ENCODE peak calls at places on chromosome 4, in five cellular contexts. One of them, this sample, is unnamed.

GRCh38 chr4:7792616-7793015 is 147.0 kb downstream of the AFAP1 start:
- DNase-seq in suprapubic skin: peak
- DNase-seq in right atrium auricular region: no peak
- DNase-seq in OCI-LY7: peak
- DNase-seq in WTC11: no peak
- DNase-seq in this sample: no peak

GRCh38 chr4:5988086-5988845 is 30.0 kb downstream of the C4orf50 start:
- DNase-seq in suprapubic skin: peak
- DNase-seq in right atrium auricular region: no peak
- DNase-seq in OCI-LY7: no peak
- DNase-seq in WTC11: no peak
- DNase-seq in this sample: no peak

GRCh38 chr4:146349306-146349705 is 135.0 kb downstream of the REELD1 start:
- DNase-seq in suprapubic skin: no peak
- DNase-seq in right atrium auricular region: no peak
- DNase-seq in OCI-LY7: no peak
- DNase-seq in WTC11: no peak
- DNase-seq in this sample: no peak

GRCh38 chr4:183995489-183996049 is 90.5 kb downstream of the STOX2 start:
- DNase-seq in suprapubic skin: no peak
- DNase-seq in right atrium auricular region: no peak
- DNase-seq in OCI-LY7: no peak
- DNase-seq in WTC11: no peak
- DNase-seq in this sample: no peak

GRCh38 chr4:2862528-2862927 is 18.9 kb downstream of the ADD1 start:
- DNase-seq in suprapubic skin: no peak
- DNase-seq in right atrium auricular region: no peak
- DNase-seq in OCI-LY7: no peak
- DNase-seq in WTC11: no peak
- DNase-seq in this sample: no peak

GRCh38 chr4:27154706-27155105 is 294.1 kb downstream of the STIM2 start:
- DNase-seq in suprapubic skin: no peak
- DNase-seq in right atrium auricular region: no peak
- DNase-seq in OCI-LY7: no peak
- DNase-seq in WTC11: no peak
- DNase-seq in this sample: no peak

GRCh38 chr4:166165829-166166420 is 292.9 kb downstream of the TLL1 start:
- DNase-seq in suprapubic skin: no peak
- DNase-seq in right atrium auricular region: no peak
- DNase-seq in OCI-LY7: peak
- DNase-seq in WTC11: no peak
- DNase-seq in this sample: no peak

GRCh38 chr4:57211131-57211530 is 100.9 kb upstream of the IGFBP7 start:
- DNase-seq in suprapubic skin: no peak
- DNase-seq in right atrium auricular region: no peak
- DNase-seq in OCI-LY7: no peak
- DNase-seq in WTC11: no peak
- DNase-seq in this sample: no peak

GRCh38 chr4:54961357-54961975 is 163.9 kb downstream of the KDR start:
- DNase-seq in suprapubic skin: no peak
- DNase-seq in right atrium auricular region: no peak
- DNase-seq in OCI-LY7: peak
- DNase-seq in WTC11: no peak
- DNase-seq in this sample: no peak

GRCh38 chr4:146119845-146120404 is 55.6 kb upstream of the LSM6 start:
- DNase-seq in suprapubic skin: no peak
- DNase-seq in right atrium auricular region: no peak
- DNase-seq in OCI-LY7: no peak
- DNase-seq in WTC11: no peak
- DNase-seq in this sample: no peak

GRCh38 chr4:101019941-101020401 is 327.4 kb downstream of the PPP3CA start:
- DNase-seq in suprapubic skin: no peak
- DNase-seq in right atrium auricular region: no peak
- DNase-seq in OCI-LY7: no peak
- DNase-seq in WTC11: no peak
- DNase-seq in this sample: no peak

GRCh38 chr4:144709793-144710525 is 64.0 kb downstream of the HHIP start:
- DNase-seq in suprapubic skin: no peak
- DNase-seq in right atrium auricular region: no peak
- DNase-seq in OCI-LY7: no peak
- DNase-seq in WTC11: no peak
- DNase-seq in this sample: no peak

GRCh38 chr4:151901631-151902030 is 140.8 kb upstream of the GATB start:
- DNase-seq in suprapubic skin: no peak
- DNase-seq in right atrium auricular region: no peak
- DNase-seq in OCI-LY7: no peak
- DNase-seq in WTC11: no peak
- DNase-seq in this sample: no peak

GRCh38 chr4:3306465-3306864 is 13.6 kb downstream of the RGS12 start:
- DNase-seq in suprapubic skin: peak
- DNase-seq in right atrium auricular region: no peak
- DNase-seq in OCI-LY7: no peak
- DNase-seq in WTC11: no peak
- DNase-seq in this sample: no peak

GRCh38 chr4:78688385-78688784 is 87.8 kb upstream of the BMP2K start:
- DNase-seq in suprapubic skin: no peak
- DNase-seq in right atrium auricular region: no peak
- DNase-seq in OCI-LY7: no peak
- DNase-seq in WTC11: no peak
- DNase-seq in this sample: no peak

GRCh38 chr4:7073526-7074390 is 5.9 kb upstream of the GRPEL1 start:
- DNase-seq in suprapubic skin: no peak
- DNase-seq in right atrium auricular region: no peak
- DNase-seq in OCI-LY7: peak
- DNase-seq in WTC11: peak
- DNase-seq in this sample: no peak

GRCh38 chr4:104352211-104352610 is 142.5 kb downstream of the CXXC4 start:
- DNase-seq in suprapubic skin: no peak
- DNase-seq in right atrium auricular region: no peak
- DNase-seq in OCI-LY7: peak
- DNase-seq in WTC11: peak
- DNase-seq in this sample: no peak

GRCh38 chr4:48025005-48025404 is 8.4 kb downstream of the NIPAL1 start:
- DNase-seq in suprapubic skin: no peak
- DNase-seq in right atrium auricular region: no peak
- DNase-seq in OCI-LY7: no peak
- DNase-seq in WTC11: no peak
- DNase-seq in this sample: no peak

GRCh38 chr4:102754044-102754443 is 6.7 kb downstream of the MANBA start:
- DNase-seq in suprapubic skin: no peak
- DNase-seq in right atrium auricular region: no peak
- DNase-seq in OCI-LY7: no peak
- DNase-seq in WTC11: no peak
- DNase-seq in this sample: no peak

GRCh38 chr4:52911684-52912294 is 49.7 kb downstream of the RASL11B start:
- DNase-seq in suprapubic skin: peak
- DNase-seq in right atrium auricular region: peak
- DNase-seq in OCI-LY7: peak
- DNase-seq in WTC11: peak
- DNase-seq in this sample: no peak

GRCh38 chr4:24810016-24810415 is 14.6 kb downstream of the SOD3 start:
- DNase-seq in suprapubic skin: peak
- DNase-seq in right atrium auricular region: no peak
- DNase-seq in OCI-LY7: no peak
- DNase-seq in WTC11: no peak
- DNase-seq in this sample: peak

GRCh38 chr4:56129431-56129861 is 180.7 kb downstream of the CEP135 start:
- DNase-seq in suprapubic skin: no peak
- DNase-seq in right atrium auricular region: no peak
- DNase-seq in OCI-LY7: peak
- DNase-seq in WTC11: peak
- DNase-seq in this sample: no peak

GRCh38 chr4:143270266-143270838 is 66.3 kb upstream of the GAB1 start:
- DNase-seq in suprapubic skin: no peak
- DNase-seq in right atrium auricular region: no peak
- DNase-seq in OCI-LY7: no peak
- DNase-seq in WTC11: no peak
- DNase-seq in this sample: no peak

GRCh38 chr4:148376151-148376550 is 66.1 kb downstream of the NR3C2 start:
- DNase-seq in suprapubic skin: no peak
- DNase-seq in right atrium auricular region: peak
- DNase-seq in OCI-LY7: no peak
- DNase-seq in WTC11: no peak
- DNase-seq in this sample: no peak

GRCh38 chr4:140156529-140157171 is 2.7 kb upstream of the MAML3 start:
- DNase-seq in suprapubic skin: no peak
- DNase-seq in right atrium auricular region: no peak
- DNase-seq in OCI-LY7: peak
- DNase-seq in WTC11: no peak
- DNase-seq in this sample: no peak

GRCh38 chr4:147596377-147596776 is 20.8 kb upstream of the TMEM184C start:
- DNase-seq in suprapubic skin: no peak
- DNase-seq in right atrium auricular region: no peak
- DNase-seq in OCI-LY7: no peak
- DNase-seq in WTC11: no peak
- DNase-seq in this sample: no peak

GRCh38 chr4:150302553-150302952 is 224.3 kb downstream of the DCLK2 start:
- DNase-seq in suprapubic skin: no peak
- DNase-seq in right atrium auricular region: no peak
- DNase-seq in OCI-LY7: no peak
- DNase-seq in WTC11: no peak
- DNase-seq in this sample: no peak

GRCh38 chr4:7736436-7737267 is 203.0 kb downstream of the AFAP1 start:
- DNase-seq in suprapubic skin: no peak
- DNase-seq in right atrium auricular region: no peak
- DNase-seq in OCI-LY7: no peak
- DNase-seq in WTC11: no peak
- DNase-seq in this sample: no peak

GRCh38 chr4:47716017-47716416 is 121.8 kb downstream of the CORIN start:
- DNase-seq in suprapubic skin: no peak
- DNase-seq in right atrium auricular region: no peak
- DNase-seq in OCI-LY7: no peak
- DNase-seq in WTC11: no peak
- DNase-seq in this sample: no peak

GRCh38 chr4:16125571-16126445 is 42.0 kb upstream of the PROM1 start:
- DNase-seq in suprapubic skin: no peak
- DNase-seq in right atrium auricular region: no peak
- DNase-seq in OCI-LY7: no peak
- DNase-seq in WTC11: no peak
- DNase-seq in this sample: no peak

GRCh38 chr4:149959391-149959790 is 118.9 kb upstream of the DCLK2 start:
- DNase-seq in suprapubic skin: no peak
- DNase-seq in right atrium auricular region: no peak
- DNase-seq in OCI-LY7: no peak
- DNase-seq in WTC11: no peak
- DNase-seq in this sample: no peak

GRCh38 chr4:98110214-98110613 is 33.1 kb downstream of the STPG2 start:
- DNase-seq in suprapubic skin: no peak
- DNase-seq in right atrium auricular region: no peak
- DNase-seq in OCI-LY7: no peak
- DNase-seq in WTC11: no peak
- DNase-seq in this sample: no peak

GRCh38 chr4:8079916-8080753 is 78.5 kb downstream of the ABLIM2 start:
- DNase-seq in suprapubic skin: no peak
- DNase-seq in right atrium auricular region: no peak
- DNase-seq in OCI-LY7: no peak
- DNase-seq in WTC11: no peak
- DNase-seq in this sample: no peak

GRCh38 chr4:187470061-187470460 is 525.5 kb upstream of the ZFP42 start:
- DNase-seq in suprapubic skin: no peak
- DNase-seq in right atrium auricular region: no peak
- DNase-seq in OCI-LY7: no peak
- DNase-seq in WTC11: no peak
- DNase-seq in this sample: no peak

GRCh38 chr4:42396361-42397255 is 680 bp upstream of the SHISA3 start:
- DNase-seq in suprapubic skin: no peak
- DNase-seq in right atrium auricular region: no peak
- DNase-seq in OCI-LY7: no peak
- DNase-seq in WTC11: no peak
- DNase-seq in this sample: no peak

GRCh38 chr4:11954093-11954492 is 525.4 kb upstream of the HS3ST1 start:
- DNase-seq in suprapubic skin: no peak
- DNase-seq in right atrium auricular region: no peak
- DNase-seq in OCI-LY7: peak
- DNase-seq in WTC11: no peak
- DNase-seq in this sample: no peak
- TF ChIP-seq CTCF in suprapubic skin: no peak
- TF ChIP-seq CTCF in right atrium auricular region: peak
- TF ChIP-seq CTCF in OCI-LY7: peak
- TF ChIP-seq CTCF in WTC11: no peak
- TF ChIP-seq CTCF in this sample: no peak

GRCh38 chr4:155403886-155404285 is 27.1 kb upstream of the MAP9 start:
- DNase-seq in suprapubic skin: no peak
- DNase-seq in right atrium auricular region: no peak
- DNase-seq in OCI-LY7: no peak
- DNase-seq in WTC11: no peak
- DNase-seq in this sample: no peak
- TF ChIP-seq CTCF in suprapubic skin: no peak
- TF ChIP-seq CTCF in right atrium auricular region: peak
- TF ChIP-seq CTCF in OCI-LY7: peak
- TF ChIP-seq CTCF in WTC11: no peak
- TF ChIP-seq CTCF in this sample: peak

GRCh38 chr4:113328514-113328913 is 279.1 kb downstream of the ANK2 start:
- DNase-seq in suprapubic skin: no peak
- DNase-seq in right atrium auricular region: no peak
- DNase-seq in OCI-LY7: peak
- DNase-seq in WTC11: peak
- DNase-seq in this sample: no peak

GRCh38 chr4:113331811-113332210 is 282.4 kb downstream of the ANK2 start:
- DNase-seq in suprapubic skin: no peak
- DNase-seq in right atrium auricular region: no peak
- DNase-seq in OCI-LY7: no peak
- DNase-seq in WTC11: peak
- DNase-seq in this sample: no peak

GRCh38 chr4:113332701-113333100 is 283.2 kb downstream of the ANK2 start:
- DNase-seq in suprapubic skin: no peak
- DNase-seq in right atrium auricular region: no peak
- DNase-seq in OCI-LY7: no peak
- DNase-seq in WTC11: no peak
- DNase-seq in this sample: no peak

GRCh38 chr4:113327513-113327912 is 278.1 kb downstream of the ANK2 start:
- DNase-seq in suprapubic skin: no peak
- DNase-seq in right atrium auricular region: no peak
- DNase-seq in OCI-LY7: no peak
- DNase-seq in WTC11: no peak
- DNase-seq in this sample: no peak

GRCh38 chr4:113330200-113330599 is 280.7 kb downstream of the ANK2 start:
- DNase-seq in suprapubic skin: no peak
- DNase-seq in right atrium auricular region: no peak
- DNase-seq in OCI-LY7: no peak
- DNase-seq in WTC11: no peak
- DNase-seq in this sample: no peak
- TF ChIP-seq CTCF in suprapubic skin: no peak
- TF ChIP-seq CTCF in right atrium auricular region: no peak
- TF ChIP-seq CTCF in OCI-LY7: no peak
- TF ChIP-seq CTCF in WTC11: no peak
- TF ChIP-seq CTCF in this sample: no peak

GRCh38 chr4:108135549-108136209 is 33.1 kb downstream of the LEF1 start:
- DNase-seq in suprapubic skin: no peak
- DNase-seq in right atrium auricular region: no peak
- DNase-seq in OCI-LY7: no peak
- DNase-seq in WTC11: peak
- DNase-seq in this sample: no peak

GRCh38 chr4:108126806-108127205 is 41.9 kb downstream of the LEF1 start:
- DNase-seq in suprapubic skin: no peak
- DNase-seq in right atrium auricular region: no peak
- DNase-seq in OCI-LY7: no peak
- DNase-seq in WTC11: no peak
- DNase-seq in this sample: no peak

GRCh38 chr4:108129226-108129625 is 39.5 kb downstream of the LEF1 start:
- DNase-seq in suprapubic skin: no peak
- DNase-seq in right atrium auricular region: no peak
- DNase-seq in OCI-LY7: no peak
- DNase-seq in WTC11: no peak
- DNase-seq in this sample: no peak

GRCh38 chr4:108130955-108131354 is 37.8 kb downstream of the LEF1 start:
- DNase-seq in suprapubic skin: no peak
- DNase-seq in right atrium auricular region: no peak
- DNase-seq in OCI-LY7: no peak
- DNase-seq in WTC11: peak
- DNase-seq in this sample: no peak
- TF ChIP-seq CTCF in suprapubic skin: no peak
- TF ChIP-seq CTCF in right atrium auricular region: no peak
- TF ChIP-seq CTCF in OCI-LY7: peak
- TF ChIP-seq CTCF in WTC11: no peak
- TF ChIP-seq CTCF in this sample: no peak

This sample was measured in osteocyte.